ENCODE peak calls at places on chromosome 16, in seven cellular contexts. One of them, this sample, is unnamed.

GRCh38 chr16:69176033-69176780 is 10.8 kb upstream of the SNTB2 start:
- DNase-seq in ascending aorta: peak
- DNase-seq in glutamatergic neuron: no peak
- DNase-seq in mucosa of descending colon: no peak
- DNase-seq in AG04450: peak
- DNase-seq in GM20000: no peak
- DNase-seq in RWPE1: no peak
- DNase-seq in this sample: no peak

GRCh38 chr16:55711959-55712876 is 56.4 kb downstream of the SLC6A2 start:
- DNase-seq in glutamatergic neuron: peak
- DNase-seq in GM20000: peak
- DNase-seq in mucosa of descending colon: peak
- DNase-seq in RWPE1: peak
- DNase-seq in ascending aorta: no peak
- DNase-seq in AG04450: peak
- DNase-seq in this sample: peak

GRCh38 chr16:78915916-78916315 is 684.6 kb downstream of the MAF start:
- DNase-seq in RWPE1: no peak
- DNase-seq in GM20000: no peak
- DNase-seq in ascending aorta: no peak
- DNase-seq in mucosa of descending colon: no peak
- DNase-seq in glutamatergic neuron: no peak
- DNase-seq in AG04450: no peak
- DNase-seq in this sample: no peak

GRCh38 chr16:35746963-35747657 is 2287.7 kb downstream of the TP53TG3F start:
- DNase-seq in glutamatergic neuron: no peak
- DNase-seq in mucosa of descending colon: no peak
- DNase-seq in ascending aorta: peak
- DNase-seq in GM20000: no peak
- DNase-seq in RWPE1: no peak
- DNase-seq in AG04450: no peak
- DNase-seq in this sample: no peak

GRCh38 chr16:30030841-30031413 is at the start of gene TLCD3B:
- DNase-seq in mucosa of descending colon: no peak
- DNase-seq in GM20000: no peak
- DNase-seq in ascending aorta: no peak
- DNase-seq in RWPE1: no peak
- DNase-seq in AG04450: no peak
- DNase-seq in glutamatergic neuron: peak
- DNase-seq in this sample: no peak

GRCh38 chr16:17607624-17608023 is 136.9 kb upstream of the XYLT1 start:
- DNase-seq in ascending aorta: no peak
- DNase-seq in AG04450: no peak
- DNase-seq in mucosa of descending colon: no peak
- DNase-seq in glutamatergic neuron: peak
- DNase-seq in GM20000: no peak
- DNase-seq in RWPE1: no peak
- DNase-seq in this sample: no peak

GRCh38 chr16:57187508-57187854 is 1.4 kb downstream of the RSPRY1 start:
- DNase-seq in GM20000: peak
- DNase-seq in glutamatergic neuron: no peak
- DNase-seq in AG04450: no peak
- DNase-seq in mucosa of descending colon: peak
- DNase-seq in ascending aorta: no peak
- DNase-seq in RWPE1: no peak
- DNase-seq in this sample: no peak

GRCh38 chr16:56961386-56961785 is 364 bp upstream of the CETP start:
- DNase-seq in RWPE1: no peak
- DNase-seq in glutamatergic neuron: no peak
- DNase-seq in mucosa of descending colon: no peak
- DNase-seq in GM20000: no peak
- DNase-seq in ascending aorta: no peak
- DNase-seq in AG04450: no peak
- DNase-seq in this sample: no peak

GRCh38 chr16:54080524-54081008 is 206.0 kb downstream of the IRX3 start:
- DNase-seq in AG04450: peak
- DNase-seq in RWPE1: peak
- DNase-seq in GM20000: no peak
- DNase-seq in glutamatergic neuron: no peak
- DNase-seq in ascending aorta: no peak
- DNase-seq in mucosa of descending colon: no peak
- DNase-seq in this sample: no peak

GRCh38 chr16:85157813-85158701 is 45.8 kb upstream of the CIBAR2 start:
- DNase-seq in mucosa of descending colon: no peak
- DNase-seq in GM20000: peak
- DNase-seq in RWPE1: no peak
- DNase-seq in AG04450: no peak
- DNase-seq in ascending aorta: no peak
- DNase-seq in glutamatergic neuron: peak
- DNase-seq in this sample: no peak

GRCh38 chr16:57297856-57298255 is 13.4 kb upstream of the PLLP start:
- DNase-seq in glutamatergic neuron: no peak
- DNase-seq in mucosa of descending colon: no peak
- DNase-seq in RWPE1: no peak
- DNase-seq in GM20000: no peak
- DNase-seq in ascending aorta: peak
- DNase-seq in AG04450: no peak
- DNase-seq in this sample: no peak

GRCh38 chr16:2529061-2529931 is 1.9 kb downstream of the CEMP1 start:
- DNase-seq in ascending aorta: no peak
- DNase-seq in AG04450: no peak
- DNase-seq in GM20000: no peak
- DNase-seq in glutamatergic neuron: no peak
- DNase-seq in RWPE1: no peak
- DNase-seq in mucosa of descending colon: no peak
- DNase-seq in this sample: no peak

GRCh38 chr16:20740007-20740883 is 1.4 kb downstream of the THUMPD1 start:
- DNase-seq in RWPE1: peak
- DNase-seq in GM20000: no peak
- DNase-seq in ascending aorta: no peak
- DNase-seq in glutamatergic neuron: no peak
- DNase-seq in mucosa of descending colon: peak
- DNase-seq in AG04450: no peak
- DNase-seq in this sample: no peak

GRCh38 chr16:54077412-54077821 is 209.2 kb downstream of the IRX3 start:
- DNase-seq in mucosa of descending colon: no peak
- DNase-seq in RWPE1: peak
- DNase-seq in AG04450: peak
- DNase-seq in GM20000: no peak
- DNase-seq in ascending aorta: no peak
- DNase-seq in glutamatergic neuron: no peak
- DNase-seq in this sample: no peak

GRCh38 chr16:68432701-68433100 is 15.6 kb downstream of the SMPD3 start:
- DNase-seq in mucosa of descending colon: no peak
- DNase-seq in glutamatergic neuron: no peak
- DNase-seq in AG04450: no peak
- DNase-seq in ascending aorta: no peak
- DNase-seq in GM20000: no peak
- DNase-seq in RWPE1: no peak
- DNase-seq in this sample: no peak

GRCh38 chr16:58634265-58634802 is 4.7 kb upstream of the CNOT1 start:
- DNase-seq in AG04450: no peak
- DNase-seq in RWPE1: no peak
- DNase-seq in mucosa of descending colon: peak
- DNase-seq in ascending aorta: no peak
- DNase-seq in glutamatergic neuron: no peak
- DNase-seq in GM20000: no peak
- DNase-seq in this sample: no peak

GRCh38 chr16:58629681-58630640 is at the start of gene CNOT1:
- DNase-seq in glutamatergic neuron: peak
- DNase-seq in GM20000: peak
- DNase-seq in RWPE1: peak
- DNase-seq in AG04450: peak
- DNase-seq in mucosa of descending colon: peak
- DNase-seq in ascending aorta: peak
- DNase-seq in this sample: peak

GRCh38 chr16:58628845-58629680 is 563 bp downstream of the CNOT1 start:
- DNase-seq in RWPE1: no peak
- DNase-seq in AG04450: peak
- DNase-seq in GM20000: no peak
- DNase-seq in ascending aorta: peak
- DNase-seq in mucosa of descending colon: peak
- DNase-seq in glutamatergic neuron: peak
- DNase-seq in this sample: peak
- TF ChIP-seq CTCF in RWPE1: no peak
- TF ChIP-seq CTCF in AG04450: no peak
- TF ChIP-seq CTCF in GM20000: no peak
- TF ChIP-seq CTCF in ascending aorta: no peak
- TF ChIP-seq CTCF in mucosa of descending colon: no peak
- TF ChIP-seq CTCF in glutamatergic neuron: no peak
- TF ChIP-seq CTCF in this sample: no peak

GRCh38 chr16:18789850-18790706 is at the start of gene RPS15A:
- DNase-seq in mucosa of descending colon: peak
- DNase-seq in GM20000: peak
- DNase-seq in RWPE1: peak
- DNase-seq in AG04450: peak
- DNase-seq in ascending aorta: peak
- DNase-seq in glutamatergic neuron: peak
- DNase-seq in this sample: peak
- TF ChIP-seq CTCF in mucosa of descending colon: no peak
- TF ChIP-seq CTCF in GM20000: no peak
- TF ChIP-seq CTCF in RWPE1: no peak
- TF ChIP-seq CTCF in AG04450: no peak
- TF ChIP-seq CTCF in ascending aorta: no peak
- TF ChIP-seq CTCF in glutamatergic neuron: no peak
- TF ChIP-seq CTCF in this sample: no peak

DNA sequence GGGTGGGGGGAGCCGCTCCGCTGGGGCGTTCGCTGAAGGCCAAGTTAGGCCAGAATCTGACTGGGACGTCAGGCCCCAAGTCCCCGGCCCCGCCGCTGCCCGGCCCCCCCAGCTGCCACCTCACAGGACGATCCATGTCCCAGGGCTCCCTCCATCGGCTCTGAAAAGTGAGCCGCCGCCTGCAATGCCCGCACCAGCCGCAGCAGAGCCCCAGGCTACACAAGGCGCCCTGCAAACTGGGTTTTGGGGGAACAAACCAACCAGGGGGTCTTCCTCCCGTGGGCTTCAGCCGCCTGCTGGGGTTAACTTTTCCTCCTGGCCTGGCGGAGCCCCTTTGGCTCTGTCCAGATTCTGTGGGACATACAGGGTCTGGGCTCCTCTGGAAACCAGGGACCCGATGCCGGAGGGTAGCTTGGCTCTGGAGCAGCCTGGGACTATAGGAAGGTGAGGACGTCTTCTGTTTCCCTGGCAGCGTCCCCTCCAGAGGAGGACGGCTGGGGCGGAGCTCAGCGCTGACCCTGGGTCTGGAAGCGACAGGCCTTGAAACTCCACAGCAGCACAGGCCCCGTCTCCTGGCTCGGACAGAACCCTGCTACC is 835 bp downstream of the NME4 start:
- DNase-seq in AG04450: no peak
- DNase-seq in mucosa of descending colon: peak
- DNase-seq in RWPE1: peak
- DNase-seq in ascending aorta: peak
- DNase-seq in GM20000: peak
- DNase-seq in glutamatergic neuron: peak
- DNase-seq in this sample: peak
- TF ChIP-seq CTCF in AG04450: peak
- TF ChIP-seq CTCF in mucosa of descending colon: no peak
- TF ChIP-seq CTCF in RWPE1: peak
- TF ChIP-seq CTCF in ascending aorta: peak
- TF ChIP-seq CTCF in GM20000: no peak
- TF ChIP-seq CTCF in glutamatergic neuron: no peak
- TF ChIP-seq CTCF in this sample: peak

DNA sequence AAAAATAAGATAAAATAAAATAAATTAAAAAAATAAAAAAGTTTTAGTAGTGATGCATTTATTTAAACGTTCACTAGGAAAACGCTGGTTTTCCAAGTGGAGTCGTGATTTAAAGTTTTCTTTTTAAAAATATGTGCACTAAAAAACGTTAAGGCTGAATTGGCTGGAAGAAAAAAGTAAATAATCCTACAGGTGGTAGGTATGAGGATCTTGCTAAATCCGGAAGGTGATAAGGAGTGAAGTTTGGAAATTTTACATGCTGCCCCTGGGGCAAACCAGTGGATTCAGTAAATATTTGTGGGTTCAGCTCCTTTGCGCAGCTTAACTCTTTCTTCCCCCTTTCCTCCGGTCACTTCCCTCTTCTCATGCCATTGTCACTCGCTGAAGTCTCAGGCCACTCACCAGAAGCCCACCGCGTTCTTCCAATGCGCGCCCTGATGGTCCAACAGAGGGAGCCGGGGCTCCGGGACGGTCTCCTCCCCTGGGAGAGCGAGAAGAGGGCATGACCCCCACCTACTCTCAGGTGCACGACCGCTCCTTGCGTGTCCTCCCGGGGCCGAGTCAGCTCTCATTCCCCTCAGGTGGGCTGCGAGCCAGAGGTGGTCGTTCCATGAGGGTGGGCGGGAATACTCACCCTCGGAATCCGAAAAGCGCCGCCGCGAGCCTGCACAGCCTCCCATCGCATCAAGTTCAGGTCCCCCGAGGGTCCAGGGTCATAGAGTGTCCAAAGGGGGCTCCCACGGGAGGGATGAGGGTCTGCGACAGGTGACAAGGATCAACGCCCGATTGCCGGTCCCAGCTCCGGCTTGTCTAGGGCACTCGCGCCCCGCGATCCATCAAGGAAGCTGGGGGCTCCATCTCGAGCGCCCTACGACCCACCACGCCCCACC is 549 bp downstream of the CLN3 start:
- DNase-seq in glutamatergic neuron: peak
- DNase-seq in GM20000: no peak
- DNase-seq in AG04450: no peak
- DNase-seq in RWPE1: peak
- DNase-seq in mucosa of descending colon: peak
- DNase-seq in ascending aorta: peak
- DNase-seq in this sample: peak
- TF ChIP-seq CTCF in glutamatergic neuron: no peak
- TF ChIP-seq CTCF in GM20000: peak
- TF ChIP-seq CTCF in AG04450: peak
- TF ChIP-seq CTCF in RWPE1: no peak
- TF ChIP-seq CTCF in mucosa of descending colon: no peak
- TF ChIP-seq CTCF in ascending aorta: peak
- TF ChIP-seq CTCF in this sample: no peak

This sample was measured in mesothelial cell of epicardium.